ENCODE peak calls at places on chromosomes 5 and 9, in seven cellular contexts. N, W, E, X, V, A and O are unnamed samples.

GRCh38 chr5:135718151-135718550 is 116.3 kb upstream of the SLC25A48 start:
- DNase-seq in N (no peak), W (no peak), E (no peak), X (no peak), V (no peak), A (no peak), O (no peak)

GRCh38 chr5:91307023-91307422 is 76.1 kb downstream of the ARRDC3 start:
- DNase-seq in N (peak), W (no peak), E (peak), X (no peak), V (no peak), A (no peak), O (no peak)

GRCh38 chr5:168740821-168741213 is 161.6 kb upstream of the PANK3 start:
- DNase-seq in N (peak), W (no peak), E (peak), X (no peak), V (no peak), A (no peak), O (no peak)

GRCh38 chr5:134148986-134149539 is 27.7 kb downstream of the SKP1 start:
- DNase-seq in N (no peak), W (no peak), E (no peak), X (no peak), V (no peak), A (no peak), O (no peak)

GRCh38 chr9:118463419-118463818 is 759.2 kb downstream of the TLR4 start:
- DNase-seq in N (no peak), W (no peak), E (no peak), X (no peak), V (no peak), A (no peak), O (no peak)

GRCh38 chr5:73528248-73528647 is 30.0 kb downstream of the BTF3 start:
- DNase-seq in N (no peak), W (no peak), E (no peak), X (no peak), V (no peak), A (no peak), O (no peak)

GRCh38 chr9:15421532-15421931 is 1.1 kb upstream of the SNAPC3 start:
- DNase-seq in N (no peak), W (no peak), E (no peak), X (no peak), V (no peak), A (no peak), O (no peak)

GRCh38 chr5:102762095-102762534 is 7.0 kb downstream of the PAM start:
- DNase-seq in N (no peak), W (no peak), E (no peak), X (no peak), V (no peak), A (no peak), O (no peak)

GRCh38 chr5:146240951-146241350 is 37.5 kb downstream of the RBM27 start:
- DNase-seq in N (no peak), W (no peak), E (no peak), X (no peak), V (no peak), A (no peak), O (no peak)

GRCh38 chr5:56123531-56124243 is 109.4 kb downstream of the ANKRD55 start:
- DNase-seq in N (peak), W (peak), E (peak), X (peak), V (no peak), A (peak), O (no peak)

GRCh38 chr5:73496984-73497457 is 1.2 kb upstream of the BTF3 start:
- DNase-seq in N (no peak), W (no peak), E (no peak), X (peak), V (peak), A (peak), O (no peak)

GRCh38 chr5:132526974-132527564 is 16.3 kb downstream of the IL5 start:
- DNase-seq in N (no peak), W (no peak), E (no peak), X (no peak), V (no peak), A (no peak), O (no peak)
- TF ChIP-seq CTCF in N (no peak), W (no peak), E (no peak), X (peak), V (peak), A (no peak), O (no peak)

DNA sequence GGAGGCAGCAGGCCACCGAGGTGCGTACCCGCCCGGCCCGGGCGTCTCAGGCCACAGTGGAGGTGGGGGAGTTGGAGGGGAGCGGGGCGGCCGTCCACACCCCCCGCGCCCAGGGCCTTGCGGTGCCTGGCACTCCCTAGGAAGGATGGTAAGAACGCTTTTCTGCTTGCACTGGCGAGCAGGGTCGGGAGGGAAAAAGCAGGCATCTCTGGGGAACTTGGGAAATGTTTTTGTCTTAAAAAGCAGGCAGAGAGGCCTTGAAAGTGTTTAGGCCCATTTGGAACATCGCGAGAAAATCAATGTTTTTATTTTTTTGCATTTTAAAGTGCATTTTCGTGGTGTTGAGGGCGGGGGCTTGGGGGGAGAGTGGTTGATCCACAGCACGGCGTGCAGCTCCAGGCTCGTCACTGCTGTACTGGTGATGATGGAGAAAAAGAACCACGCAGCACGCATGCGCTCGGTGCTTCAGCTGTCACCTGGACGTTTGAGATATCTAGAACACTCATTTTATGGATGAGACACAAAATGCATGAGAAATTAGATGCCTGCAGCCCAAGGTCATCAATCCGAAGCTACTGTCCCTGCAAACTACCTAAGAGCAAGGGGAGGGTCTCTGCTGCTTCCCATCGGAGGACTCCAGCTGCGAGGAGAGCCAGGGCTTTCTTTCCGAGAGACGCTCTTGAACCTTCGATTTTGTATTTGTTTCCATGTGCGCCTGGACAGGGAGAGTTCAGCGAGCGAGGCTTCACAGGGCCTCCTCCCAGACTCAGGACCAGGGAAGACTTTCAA is 2.2 kb downstream of the DMRT2 start:
- DNase-seq in N (no peak), W (no peak), E (no peak), X (no peak), V (peak), A (no peak), O (no peak)
- H3K4me3 ChIP-seq in N (peak), W (peak), E (peak), X (no peak), V (peak), A (peak), O (peak)

GRCh38 chr5:174503461-174504265 is 220.7 kb upstream of the MSX2 start:
- DNase-seq in N (no peak), W (no peak), E (no peak), X (peak), V (no peak), A (no peak), O (no peak)
- H3K27ac ChIP-seq in N (no peak), W (no peak), E (no peak), X (peak), V (no peak), A (no peak), O (no peak)

DNA sequence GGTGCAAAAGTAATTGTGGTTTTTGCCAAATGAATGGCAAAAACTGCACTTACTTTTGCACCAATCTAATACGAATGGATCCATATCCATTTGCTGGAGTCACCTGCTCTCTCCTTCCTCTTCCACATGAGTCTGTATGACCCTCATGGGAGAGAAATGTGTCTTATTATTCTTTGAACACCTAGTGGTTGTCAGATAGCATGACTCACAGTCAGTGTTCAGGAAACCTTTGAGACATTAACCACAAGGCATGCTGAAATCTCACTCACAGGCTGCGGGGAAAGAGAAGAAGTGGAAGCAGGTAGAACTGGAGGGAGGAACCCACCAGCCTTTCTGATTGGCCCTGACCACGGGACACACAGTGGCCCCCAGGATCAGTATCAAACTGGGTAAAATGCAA is 222.8 kb upstream of the KLF4 start:
- DNase-seq in N (no peak), W (no peak), E (no peak), X (no peak), V (no peak), A (no peak), O (no peak)
- TF ChIP-seq CTCF in N (no peak), W (no peak), E (no peak), X (no peak), V (no peak), A (peak), O (no peak)

DNA sequence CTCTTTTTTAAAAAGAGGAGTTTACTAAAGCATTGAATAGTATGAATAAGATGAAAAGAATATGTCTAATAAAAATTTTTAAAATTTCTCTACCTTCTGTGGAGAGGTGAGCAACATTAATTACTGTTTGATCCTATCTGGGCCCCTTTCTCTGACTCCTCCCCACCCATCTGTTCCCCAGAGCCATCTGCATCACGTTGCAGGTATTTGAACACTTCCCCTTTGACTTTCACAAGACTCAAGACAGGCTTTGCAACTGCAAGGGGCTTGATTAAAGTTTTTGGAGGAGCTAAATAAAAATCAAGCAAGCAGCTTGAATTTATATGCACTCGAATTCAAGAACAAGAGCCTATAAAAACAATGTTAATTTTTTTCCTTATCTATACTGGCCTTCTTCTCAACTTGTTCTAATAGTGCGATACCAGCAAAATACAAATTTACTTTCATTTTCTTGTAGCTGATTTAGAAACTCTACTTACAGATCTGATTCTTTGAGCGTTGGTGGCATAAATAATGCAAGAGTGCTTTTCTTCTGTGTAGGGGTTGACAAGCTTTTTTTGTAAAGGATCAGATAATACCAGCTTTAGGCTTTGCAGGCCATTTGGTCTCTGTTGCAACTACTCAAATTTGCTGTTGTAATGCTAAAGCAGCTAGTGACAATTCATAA is 21.3 kb downstream of the TXNDC8 start:
- DNase-seq in N (no peak), W (no peak), E (no peak), X (no peak), V (peak), A (no peak), O (no peak)
- H3K4me3 ChIP-seq in N (no peak), W (no peak), E (no peak), X (no peak), V (peak), A (no peak), O (peak)

DNA sequence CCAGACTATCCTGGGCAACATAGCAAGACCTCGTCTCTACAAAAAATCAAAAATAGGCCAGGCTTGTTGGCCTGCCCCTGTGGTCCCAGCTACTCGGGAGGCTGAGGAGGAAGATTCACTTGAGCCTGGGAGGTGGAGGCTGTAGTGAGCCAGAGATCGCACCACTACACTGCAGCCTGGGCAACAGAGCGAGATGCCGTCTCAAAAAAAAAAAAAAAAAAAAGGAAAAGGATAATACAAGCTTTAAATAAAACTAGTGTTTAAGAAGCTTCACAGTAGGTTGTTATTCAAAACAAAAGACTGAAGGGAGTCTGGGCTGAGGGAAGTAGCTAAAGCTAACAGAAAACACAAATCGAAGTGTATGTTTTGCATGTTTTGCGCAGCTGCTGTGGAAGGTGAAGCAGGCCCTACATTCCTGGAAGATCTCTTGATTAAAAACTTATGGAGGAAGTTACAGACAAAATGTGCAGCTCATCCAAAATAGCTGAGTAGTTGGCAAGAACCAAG is 576 bp upstream of the C9orf40 start:
- DNase-seq in N (no peak), W (no peak), E (no peak), X (no peak), V (peak), A (no peak), O (no peak)
- H3K27ac ChIP-seq in N (peak), W (peak), E (peak), X (peak), V (peak), A (no peak), O (peak)

GRCh38 chr9:16715404-16715803 is 155.1 kb downstream of the BNC2 start:
- DNase-seq in N (no peak), W (no peak), E (no peak), X (no peak), V (no peak), A (no peak), O (no peak)
- TF ChIP-seq CTCF in N (no peak), W (no peak), E (no peak), X (no peak), V (no peak), A (no peak), O (no peak)

GRCh38 chr9:94149696-94150095 is 65.4 kb downstream of the PTPDC1 start:
- DNase-seq in N (no peak), W (no peak), E (no peak), X (no peak), V (peak), A (no peak), O (no peak)
- H3K4me3 ChIP-seq in N (no peak), W (no peak), E (no peak), X (no peak), V (peak), A (no peak), O (no peak)

GRCh38 chr9:133715866-133716563 is 22.1 kb downstream of the SARDH start:
- DNase-seq in N (peak), W (peak), E (peak), X (no peak), V (peak), A (peak), O (no peak)
- H3K27ac ChIP-seq in N (no peak), W (peak), E (no peak), X (no peak), V (no peak), A (no peak), O (peak)

DNA sequence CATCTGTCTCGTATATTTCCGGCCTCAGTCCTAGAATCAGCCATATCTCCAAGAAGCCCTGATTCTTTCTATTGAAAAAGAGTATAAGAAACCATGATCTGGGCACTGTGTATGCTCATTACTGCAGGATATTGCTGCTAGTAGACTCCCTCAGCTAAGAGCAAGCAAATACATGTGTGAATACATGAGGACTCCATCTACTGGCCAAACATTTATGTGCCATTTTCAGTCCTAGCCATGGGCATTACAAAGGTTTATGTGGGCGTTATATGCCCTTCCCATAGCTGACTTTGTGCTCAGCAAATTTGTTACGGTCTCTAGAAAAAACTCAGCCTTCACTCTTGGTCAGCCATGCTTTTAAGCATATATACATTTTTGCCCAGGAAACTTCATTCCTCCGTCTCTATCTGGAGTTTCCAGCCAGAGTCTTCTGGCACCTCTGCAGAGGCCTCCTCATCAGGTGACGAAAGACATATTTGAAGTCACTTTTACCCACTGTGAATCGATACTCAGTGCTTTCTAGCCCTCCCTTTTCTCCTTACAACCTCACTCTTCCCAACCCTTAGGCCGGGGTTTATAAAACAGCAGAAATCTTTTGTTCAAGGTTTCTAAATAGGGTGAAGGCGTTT is 1495.6 kb upstream of the CDH6 start:
- DNase-seq in N (no peak), W (no peak), E (no peak), X (peak), V (no peak), A (peak), O (no peak)
- TF ChIP-seq CTCF in N (no peak), W (no peak), E (no peak), X (peak), V (peak), A (no peak), O (no peak)